ENCODE peak calls at places on chromosomes 7 and 10, in eight cellular contexts. I is substantia nigra, Q is A549, S is NCI-H1105 treated with DMSO at 0.1 percent for 48 hours, N is AG04450, Z is SJSA1, K is iPS-NIHi11, L is thoracic aorta. P is an unnamed sample.

GRCh38 chr7:120064565-120064964 is 208.4 kb upstream of the KCND2 start:
- DNase-seq in I (no peak), Q (no peak), S (no peak), N (peak), Z (no peak), K (no peak), L (no peak), P (no peak)

GRCh38 chr7:138338361-138338760 is 121.7 kb upstream of the TRIM24 start:
- DNase-seq in I (no peak), Q (no peak), S (peak), N (no peak), Z (no peak), K (no peak), L (no peak), P (no peak)

GRCh38 chr7:121406-121805 is 71.0 kb upstream of the FAM20C start:
- DNase-seq in I (no peak), Q (no peak), S (no peak), N (no peak), Z (no peak), K (no peak), L (no peak), P (no peak)

GRCh38 chr10:20334559-20334958 is 518.3 kb downstream of the PLXDC2 start:
- DNase-seq in I (no peak), Q (no peak), S (no peak), N (no peak), Z (no peak), K (no peak), L (no peak), P (no peak)

GRCh38 chr7:44622342-44623151 is 16.1 kb downstream of the OGDH start:
- DNase-seq in I (no peak), Q (no peak), S (no peak), N (no peak), Z (no peak), K (no peak), L (no peak), P (no peak)

GRCh38 chr10:132107947-132108877 is 42.5 kb downstream of the JAKMIP3 start:
- DNase-seq in I (no peak), Q (no peak), S (no peak), N (no peak), Z (no peak), K (no peak), L (no peak), P (peak)

GRCh38 chr7:143245123-143245522 is 18.1 kb upstream of the GSTK1 start:
- DNase-seq in I (no peak), Q (peak), S (no peak), N (no peak), Z (peak), K (no peak), L (no peak), P (no peak)

GRCh38 chr10:95288273-95288672 is 2.5 kb downstream of the PDLIM1 start:
- DNase-seq in I (no peak), Q (no peak), S (no peak), N (no peak), Z (no peak), K (no peak), L (no peak), P (no peak)

GRCh38 chr7:767941-768729 is 41.1 kb upstream of the PRKAR1B start:
- DNase-seq in I (no peak), Q (no peak), S (peak), N (no peak), Z (no peak), K (no peak), L (no peak), P (peak)